ENCODE peak calls at places on chromosomes 5 and 9, in four cellular contexts. A is SK-N-SH, F is RWPE1, H is fibroblast of the aortic adventitia. I is an unnamed sample.

GRCh38 chr5:34903260-34903659 is 12.0 kb downstream of the RAD1 start:
- DNase-seq in A (no peak), F (no peak), H (no peak), I (no peak)

GRCh38 chr9:134332841-134333233 is 6.6 kb downstream of the RXRA start:
- DNase-seq in A (no peak), F (no peak), H (no peak), I (no peak)

GRCh38 chr9:22160235-22160634 is 151.1 kb upstream of the CDKN2B start:
- DNase-seq in A (no peak), F (no peak), H (no peak), I (no peak)

GRCh38 chr5:59923465-59923864 is 29.9 kb upstream of the PDE4D start:
- DNase-seq in A (no peak), F (no peak), H (peak), I (peak)

GRCh38 chr5:61687371-61687770 is 355.3 kb downstream of the ZSWIM6 start:
- DNase-seq in A (no peak), F (no peak), H (no peak), I (no peak)

GRCh38 chr9:93644397-93645088 is 68.2 kb downstream of the PHF2 start:
- DNase-seq in A (no peak), F (no peak), H (no peak), I (no peak)

GRCh38 chr5:95872333-95873268 is 50.1 kb upstream of the GLRX start:
- DNase-seq in A (no peak), F (no peak), H (no peak), I (no peak)

GRCh38 chr5:172949426-172949825 is 9.8 kb upstream of the RPL26L1 start:
- DNase-seq in A (no peak), F (no peak), H (no peak), I (no peak)

GRCh38 chr9:123343428-123344272 is 12.3 kb upstream of the CRB2 start:
- DNase-seq in A (no peak), F (no peak), H (no peak), I (peak)

GRCh38 chr9:129483467-129484324 is 137.2 kb downstream of the C9orf50 start:
- DNase-seq in A (no peak), F (peak), H (peak), I (peak)

GRCh38 chr9:127131871-127132270 is 9.4 kb upstream of the ANGPTL2 start:
- DNase-seq in A (no peak), F (peak), H (peak), I (peak)

GRCh38 chr9:11757408-11757807 is 935.8 kb upstream of the TYRP1 start:
- DNase-seq in A (no peak), F (no peak), H (no peak), I (no peak)

GRCh38 chr5:95403996-95404395 is 12.8 kb downstream of the FAM81B start:
- DNase-seq in A (no peak), F (peak), H (peak), I (peak)

GRCh38 chr9:109883623-109884022 is 103.6 kb downstream of the PALM2AKAP2 start:
- DNase-seq in A (no peak), F (no peak), H (no peak), I (no peak)

GRCh38 chr5:52360985-52361384 is 426.7 kb upstream of the ITGA1 start:
- DNase-seq in A (no peak), F (no peak), H (no peak), I (no peak)

GRCh38 chr5:52359261-52359660 is 428.5 kb upstream of the ITGA1 start:
- DNase-seq in A (no peak), F (no peak), H (no peak), I (no peak)

DNA sequence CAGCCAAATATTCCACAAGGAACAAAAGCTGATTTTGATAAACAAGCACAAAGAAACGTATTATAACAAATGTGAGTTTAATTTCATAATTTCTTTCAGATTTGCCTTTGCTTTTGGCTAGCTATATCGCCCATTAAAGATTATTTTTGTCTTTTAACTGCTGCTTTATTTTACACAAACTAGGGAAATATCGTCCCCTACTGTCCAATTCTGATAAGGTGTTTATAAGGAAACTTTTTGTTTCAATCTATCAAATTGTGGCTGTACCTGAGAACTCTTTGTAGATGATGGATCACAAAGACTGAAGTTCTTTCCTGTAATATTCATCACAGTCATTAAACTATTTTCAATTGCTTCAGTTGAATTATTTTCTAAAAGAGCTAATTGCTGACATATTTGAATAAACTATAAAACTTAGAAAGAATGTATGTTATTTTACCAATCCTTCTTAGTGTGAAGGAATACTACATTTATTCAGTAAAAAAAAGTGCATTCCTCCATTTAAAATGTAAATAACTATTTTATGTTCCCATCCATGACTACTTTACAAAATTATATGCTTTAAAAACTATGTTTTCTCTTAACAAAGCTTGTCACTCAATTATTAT is 431.3 kb upstream of the ITGA1 start:
- DNase-seq in A (peak), F (peak), H (peak), I (peak)
- TF ChIP-seq CTCF in A (peak), F (peak), H (peak), I (peak)

DNA sequence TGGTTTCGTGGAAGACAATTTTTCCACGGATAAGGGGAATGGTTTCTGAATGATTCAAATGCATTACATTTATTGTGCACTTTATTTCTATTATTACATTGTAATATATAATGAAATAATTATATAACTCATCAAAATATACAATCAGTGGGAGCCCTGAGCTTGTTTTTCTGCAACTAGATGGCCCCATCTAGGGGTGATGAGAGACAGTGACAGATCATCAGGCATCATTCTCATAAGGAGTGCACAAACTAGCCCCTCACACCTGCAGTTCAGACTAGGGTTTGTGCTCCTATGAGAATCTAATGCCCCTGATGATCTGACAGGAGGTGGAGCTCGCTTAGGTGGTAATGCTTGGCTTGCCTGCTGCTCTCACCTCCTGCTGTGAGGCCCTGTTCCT is 6.4 kb downstream of the ISCA1 start:
- DNase-seq in A (no peak), F (no peak), H (no peak), I (peak)
- TF ChIP-seq CTCF in A (peak), F (no peak), H (peak), I (peak)

DNA sequence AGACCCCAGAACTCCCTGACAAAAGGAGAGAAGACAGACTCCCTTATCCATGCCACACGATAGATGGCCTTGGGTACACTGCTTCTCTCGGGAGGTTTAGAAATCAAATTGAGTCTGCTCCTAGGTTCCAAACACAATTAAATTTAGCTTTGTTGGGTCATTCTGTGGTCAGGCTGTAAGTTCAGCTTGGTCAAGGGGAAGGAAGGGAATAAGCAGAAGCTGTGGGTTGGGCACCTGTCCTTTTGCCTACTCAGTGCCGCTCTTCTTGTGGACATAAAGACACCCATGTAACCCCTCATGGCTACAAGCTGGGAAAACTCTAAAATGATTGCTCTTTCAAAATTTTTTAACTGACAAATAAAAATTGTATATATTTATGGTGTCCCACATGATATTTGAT is 19.1 kb upstream of the AK3 start:
- DNase-seq in A (no peak), F (no peak), H (no peak), I (no peak)
- TF ChIP-seq CTCF in A (no peak), F (no peak), H (no peak), I (no peak)

DNA sequence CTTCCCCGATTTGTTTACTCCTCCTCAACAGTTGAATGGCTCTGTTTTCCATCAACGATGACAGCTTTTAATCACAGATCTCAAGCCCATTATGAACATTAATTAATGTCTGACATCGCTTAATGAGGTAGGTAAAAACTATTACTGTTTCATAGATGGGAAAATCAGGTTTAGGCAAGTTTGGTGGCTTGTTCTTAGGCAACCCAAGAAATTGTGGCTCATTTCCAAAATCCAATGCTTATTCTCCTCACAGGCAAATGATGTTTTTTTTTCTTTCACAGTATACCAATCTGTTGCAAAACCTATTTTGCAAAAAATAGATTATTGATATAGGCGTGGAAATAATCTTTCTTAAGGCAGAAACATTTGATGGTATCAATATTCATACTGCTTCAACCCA is 70.8 kb upstream of the CHD1 start:
- DNase-seq in A (no peak), F (no peak), H (no peak), I (peak)
- TF ChIP-seq CTCF in A (no peak), F (no peak), H (no peak), I (no peak)

GRCh38 chr9:86859056-86859455 is 88.2 kb downstream of the GAS1 start:
- DNase-seq in A (no peak), F (peak), H (no peak), I (peak)
- TF ChIP-seq CTCF in A (no peak), F (no peak), H (no peak), I (no peak)

GRCh38 chr5:170523129-170523497 is 19.3 kb downstream of the KCNIP1 start:
- DNase-seq in A (peak), F (no peak), H (peak), I (no peak)

GRCh38 chr5:170523830-170524229 is 20.0 kb downstream of the KCNIP1 start:
- DNase-seq in A (no peak), F (no peak), H (no peak), I (no peak)

GRCh38 chr5:170524576-170524975 is 20.8 kb downstream of the KCNIP1 start:
- DNase-seq in A (no peak), F (no peak), H (no peak), I (no peak)

GRCh38 chr5:170520319-170520718 is 16.5 kb downstream of the KCNIP1 start:
- DNase-seq in A (no peak), F (no peak), H (no peak), I (no peak)

GRCh38 chr5:170522211-170523128 is 18.6 kb downstream of the KCNIP1 start:
- DNase-seq in A (no peak), F (peak), H (peak), I (peak)
- TF ChIP-seq CTCF in A (no peak), F (no peak), H (no peak), I (no peak)

DNA sequence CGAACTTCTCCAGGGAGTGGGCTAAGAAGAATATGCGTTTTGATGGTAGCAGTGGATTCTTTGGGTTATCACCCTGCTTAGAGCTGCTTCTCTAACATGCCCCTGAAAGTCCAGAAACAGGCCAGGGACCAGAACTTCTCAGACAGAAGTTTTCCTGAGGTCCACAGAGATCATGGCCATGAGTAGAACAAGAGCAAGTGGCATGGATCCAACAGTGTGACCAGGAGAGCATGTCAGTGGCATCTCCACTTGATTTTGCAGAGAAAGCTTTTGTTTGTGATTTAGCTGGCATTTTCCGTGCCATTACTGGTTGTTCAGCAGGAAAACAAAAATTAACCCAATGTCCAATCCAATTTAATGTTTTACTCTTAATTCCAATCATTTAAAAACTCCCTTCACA is 298.5 kb upstream of the CD180 start:
- DNase-seq in A (no peak), F (no peak), H (no peak), I (no peak)
- TF ChIP-seq CTCF in A (no peak), F (no peak), H (no peak), I (no peak)

DNA sequence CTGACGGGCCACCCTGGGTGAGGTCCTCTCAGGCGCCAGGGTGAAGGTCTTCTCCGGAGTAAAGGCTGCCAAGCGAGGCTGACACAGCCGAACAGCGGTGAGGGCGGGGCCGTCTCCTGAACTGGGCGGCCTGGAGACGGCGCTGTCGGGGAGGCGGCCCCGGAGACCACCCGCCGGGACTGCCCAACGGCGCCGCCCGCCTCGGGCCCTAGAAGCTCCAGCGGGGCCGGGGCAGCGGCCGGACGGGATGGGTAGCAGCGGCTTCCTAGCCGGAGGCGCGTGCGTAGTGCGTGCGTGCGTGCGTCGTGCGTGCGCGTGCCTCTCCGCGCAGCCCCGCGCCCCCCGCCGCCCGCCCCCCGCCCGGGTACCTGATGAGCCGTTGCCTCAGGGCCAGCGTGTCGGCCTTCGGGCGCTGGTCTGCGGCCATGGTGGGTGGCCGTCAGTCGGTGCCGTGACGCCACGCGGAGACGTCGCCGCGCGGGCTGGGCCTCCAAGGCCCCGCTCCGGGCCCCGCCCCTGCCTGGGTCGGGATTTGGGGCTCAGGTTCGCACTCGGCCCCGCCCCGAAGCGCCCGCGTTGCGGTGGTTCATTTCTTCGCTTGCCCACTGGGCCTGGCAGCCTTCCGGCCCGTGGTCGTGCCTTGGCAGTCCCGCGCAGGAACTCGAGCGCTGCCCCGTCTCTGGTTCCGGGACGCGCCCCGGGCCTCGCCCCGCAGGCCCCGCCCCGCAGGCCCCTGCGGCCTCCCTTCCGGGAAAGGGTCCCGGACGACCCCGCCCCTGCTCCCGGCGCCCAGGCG is at the start of gene PHYKPL:
- DNase-seq in A (peak), F (peak), H (peak), I (peak)
- TF ChIP-seq CTCF in A (peak), F (no peak), H (peak), I (peak)

GRCh38 chr9:9552665-9553064 is 1060.1 kb downstream of the PTPRD start:
- DNase-seq in A (no peak), F (no peak), H (no peak), I (no peak)
- TF ChIP-seq CTCF in A (no peak), F (no peak), H (no peak), I (no peak)

DNA sequence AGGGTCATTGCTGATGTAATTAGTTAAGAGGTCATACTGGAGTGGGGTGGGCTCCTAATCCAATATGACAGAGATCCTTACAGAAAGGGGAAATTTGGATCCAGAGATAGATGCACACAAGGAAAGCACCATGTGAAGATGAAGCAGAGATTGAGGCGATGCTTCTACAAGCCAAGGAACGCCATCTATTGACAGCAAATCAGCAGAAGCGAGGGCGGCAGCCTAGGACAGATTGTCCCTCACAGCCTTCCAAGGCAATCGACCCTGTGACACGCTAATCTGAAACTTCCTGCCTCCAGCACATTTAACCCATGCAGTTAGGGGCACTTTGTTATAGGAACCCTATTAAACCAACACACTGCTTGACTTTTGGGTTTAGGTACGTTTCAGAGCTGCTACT is 285.1 kb upstream of the DAP start:
- DNase-seq in A (no peak), F (no peak), H (peak), I (no peak)
- TF ChIP-seq CTCF in A (peak), F (no peak), H (no peak), I (no peak)